ENCODE peak calls at places on chromosomes 2 and 18, in six cellular contexts. S is pancreas; I is neural crest cell; W is stimulated activated CD4-positive, alpha-beta T cell treated with anti-CD3 and anti-CD28 coated beads, Interleukin-4, amount 100 ng/mL, for 48 hours; X is AG20443; F is HFF-Myc. N is an unnamed sample.

GRCh38 chr2:24785704-24786321 is 7.4 kb downstream of the PTRHD1 start:
- DNase-seq in F (no peak), S (no peak), W (no peak), X (no peak), I (no peak), N (no peak)

GRCh38 chr18:46331316-46331715 is 227.1 kb downstream of the HAUS1 start:
- DNase-seq in I (no peak), F (no peak), W (no peak), X (no peak), S (no peak), N (no peak)

GRCh38 chr2:236971919-236972381 is 113.7 kb upstream of the COPS8 start:
- DNase-seq in X (no peak), S (no peak), I (no peak), W (no peak), F (no peak), N (no peak)

GRCh38 chr18:61782545-61782944 is 110.3 kb downstream of the RNF152 start:
- DNase-seq in X (no peak), W (no peak), F (no peak), I (no peak), S (no peak), N (no peak)

GRCh38 chr2:132670104-132670960 is at the start of gene LYPD1:
- DNase-seq in X (peak; percentile 25), I (peak; percentile 23), F (no peak), W (no peak), S (peak; percentile 82), N (no peak)

GRCh38 chr18:48803518-48803917 is 147.2 kb downstream of the SMAD7 start:
- DNase-seq in S (no peak), F (no peak), I (no peak), X (no peak), W (no peak), N (no peak)

GRCh38 chr2:144519934-144520717 is at the start of gene ZEB2:
- DNase-seq in S (no peak), W (no peak), F (peak; percentile 91), I (peak; percentile 59), X (peak; percentile 68), N (peak; percentile 97)

GRCh38 chr2:41853427-41854191 is 194.2 kb upstream of the PKDCC start:
- DNase-seq in S (no peak), X (peak; percentile 72), I (peak; percentile 73), W (no peak), F (peak; percentile 36), N (peak; percentile 43)

GRCh38 chr18:62610509-62611394 is 87.9 kb downstream of the ZCCHC2 start:
- DNase-seq in W (no peak), X (no peak), F (no peak), I (no peak), S (peak; percentile 66), N (no peak)

GRCh38 chr2:26302846-26303245 is 43.1 kb upstream of the SELENOI start:
- DNase-seq in W (no peak), F (no peak), S (no peak), X (no peak), I (no peak), N (no peak)

GRCh38 chr2:181632733-181633401 is 24.0 kb downstream of the CERKL start:
- DNase-seq in S (no peak), W (no peak), I (no peak), F (no peak), X (no peak), N (no peak)

GRCh38 chr2:16614314-16614860 is 51.2 kb downstream of the CYRIA start:
- DNase-seq in S (no peak), W (no peak), I (no peak), X (peak; percentile 24), F (no peak), N (no peak)

GRCh38 chr2:241818229-241818942 is 9.4 kb downstream of the NEU4 start:
- DNase-seq in W (no peak), F (no peak), S (peak; percentile 40), X (no peak), I (no peak), N (no peak)

GRCh38 chr2:197804758-197805597 is 585 bp downstream of the PLCL1 start:
- DNase-seq in F (no peak), I (peak; percentile 30), W (peak; percentile 34), X (peak; percentile 51), S (peak; percentile 73), N (no peak)

GRCh38 chr2:222791946-222792649 is 68.7 kb upstream of the ACSL3 start:
- DNase-seq in X (peak; percentile 35), S (no peak), F (no peak), I (no peak), W (no peak), N (no peak)

GRCh38 chr2:70946832-70947442 is 11.2 kb downstream of the ATP6V1B1 start:
- DNase-seq in I (peak; percentile 75), S (no peak), F (peak; percentile 33), W (peak; percentile 38), X (peak; percentile 60), N (peak; percentile 52)

GRCh38 chr2:84725717-84726116 is 155.2 kb downstream of the TRABD2A start:
- DNase-seq in X (no peak), W (no peak), F (no peak), S (no peak), I (no peak), N (no peak)

GRCh38 chr2:239370403-239370802 is 30.4 kb downstream of the HDAC4 start:
- DNase-seq in I (no peak), S (peak; percentile 38), X (no peak), F (no peak), W (no peak), N (no peak)

GRCh38 chr2:27765621-27766286 is 5.8 kb upstream of the MRPL33 start:
- DNase-seq in I (no peak), W (peak; percentile 46), S (peak; percentile 91), F (no peak), X (peak; percentile 70), N (no peak)

GRCh38 chr2:197261808-197262226 is 48.8 kb downstream of the ANKRD44 start:
- DNase-seq in I (no peak), W (no peak), S (no peak), F (no peak), X (no peak), N (no peak)

GRCh38 chr18:56373601-56374000 is 264.8 kb downstream of the TXNL1 start:
- DNase-seq in W (no peak), I (no peak), S (no peak), F (no peak), X (no peak), N (no peak)

GRCh38 chr2:207796585-207797350 is 27.1 kb upstream of the FZD5 start:
- DNase-seq in I (no peak), S (no peak), X (peak; percentile 24), F (no peak), W (no peak), N (no peak)

GRCh38 chr2:216688731-216689360 is 6.5 kb downstream of the IGFBP5 start:
- DNase-seq in I (no peak), X (no peak), W (no peak), F (no peak), S (no peak), N (no peak)

GRCh38 chr2:239311132-239312040 is 89.4 kb downstream of the HDAC4 start:
- DNase-seq in S (peak; percentile 42), I (no peak), X (peak; percentile 63), F (no peak), W (no peak), N (no peak)

GRCh38 chr2:71865391-71865965 is 282.2 kb downstream of the CYP26B1 start:
- DNase-seq in S (no peak), I (no peak), F (no peak), W (no peak), X (no peak), N (no peak)

GRCh38 chr18:15165048-15165447 is 417.1 kb downstream of the ANKRD30B start:
- DNase-seq in W (no peak), I (no peak), S (no peak), F (no peak), X (peak; percentile 6), N (no peak)

GRCh38 chr18:12441475-12442035 is 33.8 kb downstream of the PRELID3A start:
- DNase-seq in X (no peak), S (no peak), F (no peak), I (no peak), W (no peak), N (no peak)

GRCh38 chr18:34592961-34593382 is 117.1 kb upstream of the DTNA start:
- DNase-seq in F (no peak), S (no peak), X (peak; percentile 59), I (peak; percentile 5), W (no peak), N (peak; percentile 33)

GRCh38 chr18:8283901-8284585 is 325.2 kb upstream of the RAB12 start:
- DNase-seq in F (no peak), S (no peak), W (no peak), I (no peak), X (peak; percentile 47), N (peak; percentile 41)

GRCh38 chr2:46298522-46299351 is 1.5 kb downstream of the EPAS1 start:
- DNase-seq in I (peak; percentile 10), W (peak; percentile 10), S (peak; percentile 87), F (no peak), X (peak; percentile 79), N (no peak)

GRCh38 chr2:37585982-37586621 is 85.3 kb downstream of the CDC42EP3 start:
- DNase-seq in X (peak; percentile 75), I (no peak), W (peak; percentile 45), F (no peak), S (no peak), N (peak; percentile 82)

GRCh38 chr2:112157472-112157871 is 19.3 kb downstream of the FBLN7 start:
- DNase-seq in S (no peak), F (no peak), X (no peak), W (no peak), I (no peak), N (no peak)

GRCh38 chr2:46493241-46493970 is 14.0 kb downstream of the TMEM247 start:
- DNase-seq in X (peak; percentile 58), S (no peak), F (no peak), I (no peak), W (no peak), N (no peak)

GRCh38 chr2:190815223-190815622 is 65.4 kb upstream of the GLS start:
- DNase-seq in X (no peak), I (no peak), W (no peak), S (no peak), F (no peak), N (no peak)

N was measured in fibroblast of the conjunctiva.